ENCODE peak calls at places on chromosomes 5 and 9, in six cellular contexts. N, E, Y, Z, H and D are unnamed samples.

GRCh38 chr5:81855576-81855975 is 104.7 kb upstream of the SSBP2 start:
- DNase-seq in N (no peak), E (no peak), Y (no peak), Z (no peak), H (no peak), D (no peak)

GRCh38 chr5:90144625-90145327 is 264.8 kb downstream of the CETN3 start:
- DNase-seq in N (no peak), E (no peak), Y (no peak), Z (no peak), H (no peak), D (no peak)

GRCh38 chr5:135460246-135461033 is 8.3 kb upstream of the TIFAB start:
- DNase-seq in N (no peak), E (no peak), Y (no peak), Z (no peak), H (no peak), D (no peak)

GRCh38 chr5:123717139-123717538 is 205.2 kb downstream of the CSNK1G3 start:
- DNase-seq in N (no peak), E (no peak), Y (no peak), Z (no peak), H (no peak), D (no peak)

GRCh38 chr9:74138182-74138581 is 359.0 kb upstream of the RORB start:
- DNase-seq in N (no peak), E (no peak), Y (no peak), Z (no peak), H (no peak), D (no peak)

GRCh38 chr5:36073595-36074216 is 7.0 kb upstream of the UGT3A2 start:
- DNase-seq in N (no peak), E (no peak), Y (no peak), Z (peak), H (peak), D (no peak)

GRCh38 chr9:16294371-16294770 is 576.1 kb downstream of the BNC2 start:
- DNase-seq in N (no peak), E (no peak), Y (no peak), Z (no peak), H (no peak), D (no peak)

GRCh38 chr5:61467766-61468482 is 135.9 kb downstream of the ZSWIM6 start:
- DNase-seq in N (no peak), E (no peak), Y (no peak), Z (no peak), H (no peak), D (no peak)

GRCh38 chr5:158647264-158647663 is 452.5 kb downstream of the EBF1 start:
- DNase-seq in N (no peak), E (no peak), Y (no peak), Z (no peak), H (no peak), D (no peak)

GRCh38 chr5:2492476-2492875 is 259.0 kb downstream of the IRX2 start:
- DNase-seq in N (no peak), E (no peak), Y (no peak), Z (no peak), H (no peak), D (no peak)

GRCh38 chr9:5364294-5364990 is 24.8 kb upstream of the RLN1 start:
- DNase-seq in N (no peak), E (no peak), Y (no peak), Z (no peak), H (no peak), D (peak)

GRCh38 chr5:171837522-171837921 is 51.9 kb downstream of the SMIM23 start:
- DNase-seq in N (no peak), E (no peak), Y (no peak), Z (no peak), H (no peak), D (no peak)

GRCh38 chr5:66144799-66145390 is 795 bp downstream of the SREK1 start:
- DNase-seq in N (peak), E (no peak), Y (no peak), Z (peak), H (no peak), D (no peak)

GRCh38 chr9:132190966-132191365 is 29.1 kb downstream of the NTNG2 start:
- DNase-seq in N (no peak), E (no peak), Y (no peak), Z (no peak), H (no peak), D (no peak)

GRCh38 chr9:91248707-91249106 is 113.0 kb downstream of the AUH start:
- DNase-seq in N (no peak), E (no peak), Y (no peak), Z (no peak), H (no peak), D (no peak)

GRCh38 chr9:123488683-123489321 is 132.8 kb downstream of the CRB2 start:
- DNase-seq in N (no peak), E (no peak), Y (no peak), Z (no peak), H (no peak), D (no peak)

GRCh38 chr5:112977440-112977861 is 853 bp downstream of the DCP2 start:
- DNase-seq in N (no peak), E (peak), Y (no peak), Z (no peak), H (no peak), D (no peak)

GRCh38 chr5:172370237-172370640 is 84.1 kb downstream of the SH3PXD2B start:
- DNase-seq in N (no peak), E (no peak), Y (no peak), Z (no peak), H (no peak), D (no peak)

GRCh38 chr5:88405783-88406182 is 137.1 kb upstream of the TMEM161B start:
- DNase-seq in N (no peak), E (no peak), Y (no peak), Z (no peak), H (no peak), D (no peak)

GRCh38 chr5:6759401-6759800 is 46.2 kb downstream of the TENT4A start:
- DNase-seq in N (peak), E (peak), Y (peak), Z (peak), H (no peak), D (no peak)

GRCh38 chr5:143008809-143009521 is 238.8 kb downstream of the ARHGAP26 start:
- DNase-seq in N (no peak), E (no peak), Y (no peak), Z (no peak), H (no peak), D (peak)

GRCh38 chr5:1665231-1665630 is 134.4 kb downstream of the MRPL36 start:
- DNase-seq in N (no peak), E (no peak), Y (peak), Z (no peak), H (no peak), D (no peak)

GRCh38 chr5:147939431-147940114 is 33.2 kb upstream of the C5orf46 start:
- DNase-seq in N (no peak), E (no peak), Y (no peak), Z (no peak), H (no peak), D (no peak)

GRCh38 chr5:36444582-36444999 is 142.9 kb upstream of the RANBP3L start:
- DNase-seq in N (no peak), E (no peak), Y (no peak), Z (no peak), H (no peak), D (no peak)

GRCh38 chr9:109460576-109460975 is 37.5 kb downstream of the PTPN3 start:
- DNase-seq in N (no peak), E (no peak), Y (no peak), Z (no peak), H (no peak), D (no peak)

GRCh38 chr5:118314936-118315335 is 673.4 kb downstream of the DTWD2 start:
- DNase-seq in N (no peak), E (no peak), Y (no peak), Z (no peak), H (no peak), D (no peak)

GRCh38 chr9:27622688-27623340 is 49.5 kb upstream of the C9orf72 start:
- DNase-seq in N (no peak), E (no peak), Y (no peak), Z (no peak), H (no peak), D (no peak)

GRCh38 chr5:157292599-157292998 is 26.7 kb downstream of the CYFIP2 start:
- DNase-seq in N (no peak), E (no peak), Y (no peak), Z (no peak), H (no peak), D (no peak)

GRCh38 chr5:21817668-21818419 is 1035.3 kb downstream of the CDH12 start:
- DNase-seq in N (no peak), E (no peak), Y (no peak), Z (no peak), H (no peak), D (no peak)

GRCh38 chr9:23651051-23651450 is 175.0 kb downstream of the ELAVL2 start:
- DNase-seq in N (no peak), E (no peak), Y (no peak), Z (no peak), H (no peak), D (no peak)

DNA sequence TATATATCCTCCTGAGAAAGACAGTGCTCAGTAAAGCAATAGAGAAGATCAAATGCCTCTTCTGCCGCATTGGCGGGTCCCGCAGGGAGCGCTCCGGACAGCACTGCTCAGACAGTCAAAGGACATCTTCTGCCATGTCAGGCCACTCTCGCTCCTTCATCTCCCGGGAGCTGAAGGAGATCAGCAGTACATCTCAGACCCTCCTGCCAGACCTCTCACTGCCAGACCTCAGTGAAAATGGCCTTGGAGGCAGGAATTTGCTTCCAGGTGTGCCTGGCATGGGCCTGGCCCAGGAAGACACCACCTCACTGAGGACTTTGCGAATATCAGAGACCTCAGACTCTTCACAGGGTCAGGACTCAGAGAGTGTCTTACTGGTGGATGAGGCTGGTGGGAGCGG is 12.2 kb downstream of the PTGER4 start:
- DNase-seq in N (no peak), E (no peak), Y (no peak), Z (no peak), H (no peak), D (no peak)
- TF ChIP-seq CHD2 in N (no peak), E (no peak), Y (no peak), Z (no peak), H (no peak), D (no peak)

GRCh38 chr5:175595905-175596304 is 62.0 kb upstream of the HRH2 start:
- DNase-seq in N (no peak), E (no peak), Y (no peak), Z (no peak), H (no peak), D (no peak)
- TF ChIP-seq CHD2 in N (no peak), E (no peak), Y (no peak), Z (no peak), H (no peak), D (no peak)

GRCh38 chr5:33501260-33501659 is 60.5 kb downstream of the TARS1 start:
- DNase-seq in N (no peak), E (no peak), Y (no peak), Z (no peak), H (no peak), D (no peak)

GRCh38 chr5:33507426-33507825 is 66.7 kb downstream of the TARS1 start:
- DNase-seq in N (no peak), E (no peak), Y (no peak), Z (no peak), H (no peak), D (no peak)

GRCh38 chr5:33501899-33502298 is 61.1 kb downstream of the TARS1 start:
- DNase-seq in N (no peak), E (no peak), Y (no peak), Z (no peak), H (no peak), D (no peak)
- TF ChIP-seq CHD2 in N (no peak), E (no peak), Y (no peak), Z (no peak), H (no peak), D (no peak)

GRCh38 chr5:138686668-138687067 is 66.6 kb upstream of the CTNNA1 start:
- DNase-seq in N (no peak), E (no peak), Y (no peak), Z (no peak), H (no peak), D (no peak)
- TF ChIP-seq CHD2 in N (no peak), E (no peak), Y (no peak), Z (no peak), H (no peak), D (no peak)

GRCh38 chr5:116037236-116037822 is 5.1 kb downstream of the ARL14EPL start:
- DNase-seq in N (no peak), E (no peak), Y (no peak), Z (no peak), H (no peak), D (no peak)

GRCh38 chr5:116035123-116035522 is 2.9 kb downstream of the ARL14EPL start:
- DNase-seq in N (no peak), E (no peak), Y (no peak), Z (no peak), H (no peak), D (no peak)

GRCh38 chr5:116032991-116033390 is 719 bp downstream of the ARL14EPL start:
- DNase-seq in N (no peak), E (no peak), Y (no peak), Z (no peak), H (no peak), D (no peak)

DNA sequence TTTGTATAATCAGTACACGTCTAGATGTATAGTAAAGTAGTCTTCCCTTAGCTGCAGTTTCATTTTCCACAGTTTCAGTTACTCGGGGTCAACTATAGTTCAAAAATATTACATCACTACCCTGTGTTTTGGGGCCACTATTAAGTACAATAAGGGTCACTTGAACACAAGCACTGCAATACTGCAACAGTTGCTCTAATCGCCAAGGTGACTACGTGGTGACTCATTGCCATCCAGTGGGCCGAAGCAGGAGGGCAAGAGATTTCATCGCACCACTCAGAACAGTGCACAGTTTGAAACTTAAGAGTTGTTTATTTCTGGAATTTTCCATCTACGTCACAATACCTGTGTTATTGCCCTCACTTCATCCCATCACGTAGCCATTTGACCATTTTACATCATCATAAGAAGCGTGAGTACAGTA is at the start of gene ARL14EPL:
- DNase-seq in N (peak), E (peak), Y (peak), Z (peak), H (peak), D (no peak)
- TF ChIP-seq CHD2 in N (no peak), E (no peak), Y (no peak), Z (no peak), H (no peak), D (no peak)

GRCh38 chr5:145178667-145179523 is 656.2 kb downstream of the PRELID2 start:
- DNase-seq in N (no peak), E (no peak), Y (no peak), Z (peak), H (no peak), D (no peak)
- TF ChIP-seq CHD2 in N (no peak), E (no peak), Y (no peak), Z (no peak), H (no peak), D (no peak)

GRCh38 chr9:36592801-36593583 is 20.3 kb downstream of the MELK start:
- DNase-seq in N (no peak), E (no peak), Y (no peak), Z (no peak), H (no peak), D (no peak)
- TF ChIP-seq CHD2 in N (no peak), E (no peak), Y (no peak), Z (no peak), H (no peak), D (no peak)

GRCh38 chr5:154999865-155000264 is 13.7 kb upstream of the KIF4B start:
- DNase-seq in N (no peak), E (no peak), Y (no peak), Z (no peak), H (no peak), D (no peak)

GRCh38 chr5:154993461-154993860 is 20.1 kb upstream of the KIF4B start:
- DNase-seq in N (no peak), E (no peak), Y (no peak), Z (no peak), H (no peak), D (no peak)

GRCh38 chr5:154997746-154998145 is 15.8 kb upstream of the KIF4B start:
- DNase-seq in N (no peak), E (no peak), Y (no peak), Z (no peak), H (no peak), D (no peak)

GRCh38 chr5:155001523-155001922 is 12.0 kb upstream of the KIF4B start:
- DNase-seq in N (no peak), E (no peak), Y (no peak), Z (no peak), H (no peak), D (no peak)

GRCh38 chr5:154995679-154996078 is 17.9 kb upstream of the KIF4B start:
- DNase-seq in N (no peak), E (no peak), Y (peak), Z (no peak), H (no peak), D (no peak)
- TF ChIP-seq CHD2 in N (no peak), E (no peak), Y (no peak), Z (no peak), H (no peak), D (no peak)

DNA sequence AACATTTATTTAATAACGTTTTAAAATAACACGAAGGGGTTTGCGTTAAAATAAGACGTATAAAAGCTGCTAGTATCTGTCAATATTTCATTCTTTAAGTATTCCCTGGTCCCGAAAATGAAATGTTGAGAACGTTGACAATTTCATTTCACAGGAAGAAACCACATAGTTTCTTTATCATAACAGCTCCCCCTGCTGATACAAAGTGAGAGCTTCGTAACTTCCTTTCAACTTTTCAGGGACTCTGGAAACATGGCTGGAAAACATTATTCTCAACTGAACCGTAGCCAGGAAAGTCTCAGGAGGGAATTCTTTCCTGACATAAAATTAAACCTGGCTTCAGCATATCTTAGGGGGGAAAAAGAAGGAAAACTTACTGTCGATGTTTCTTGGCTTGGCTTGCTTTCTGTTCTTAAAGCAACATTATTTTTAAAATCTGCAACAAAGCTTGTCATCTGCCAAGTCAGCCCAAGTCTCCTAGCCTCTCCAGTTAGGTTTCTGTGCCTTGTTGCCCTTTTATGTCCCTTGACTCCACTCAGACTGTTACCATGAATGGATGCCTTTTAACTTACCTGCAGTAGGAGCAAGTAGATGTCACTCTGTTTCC is 122.9 kb upstream of the DAB2 start:
- DNase-seq in N (peak), E (peak), Y (peak), Z (peak), H (no peak), D (no peak)
- TF ChIP-seq CHD2 in N (no peak), E (no peak), Y (no peak), Z (no peak), H (no peak), D (no peak)

GRCh38 chr9:38668791-38669466 is 48.5 kb upstream of the ANKRD18A start:
- DNase-seq in N (no peak), E (no peak), Y (no peak), Z (no peak), H (no peak), D (no peak)
- TF ChIP-seq CHD2 in N (no peak), E (no peak), Y (no peak), Z (no peak), H (no peak), D (no peak)